ENCODE peak calls at places on chromosomes 13 and 19, in nine cellular contexts. G, M, J, D, P, H, U, T and I are unnamed samples.
A peak's percentile ranks its signal among the peaks of the same experiment; 100 is the strongest.

GRCh38 chr19:46975011-46975917 is 44.4 kb upstream of the NPAS1 start:
- DNase-seq in P (no peak), J (no peak), U (no peak), H (no peak), T (no peak), G (no peak), D (no peak), M (no peak), I (no peak)

GRCh38 chr13:37109080-37109678 is 3.7 kb upstream of the CSNK1A1L start:
- DNase-seq in H (no peak), G (no peak), P (no peak), J (no peak), D (no peak), M (no peak), U (peak; percentile 50), T (peak; percentile 76), I (peak; percentile 19)

GRCh38 chr19:54172764-54173699 is at the start of gene TMC4:
- DNase-seq in H (peak; percentile 88), U (peak; percentile 93), D (peak; percentile 76), T (no peak), P (no peak), G (peak; percentile 94), J (no peak), M (no peak), I (peak; percentile 77)

GRCh38 chr19:20858218-20858617 is 64.8 kb upstream of the ZNF85 start:
- DNase-seq in T (no peak), P (no peak), U (no peak), J (no peak), G (no peak), H (no peak), D (no peak), M (no peak), I (no peak)

GRCh38 chr13:111429064-111429558 is 108.7 kb downstream of the TEX29 start:
- DNase-seq in T (peak; percentile 27), J (no peak), M (no peak), D (peak; percentile 52), U (peak; percentile 47), G (peak; percentile 72), H (no peak), P (no peak), I (peak; percentile 4)

GRCh38 chr19:29812080-29812880 is 489 bp downstream of the CCNE1 start:
- DNase-seq in P (peak; percentile 29), M (no peak), D (no peak), H (peak; percentile 27), J (no peak), U (no peak), G (no peak), T (no peak), I (no peak)

GRCh38 chr13:34128661-34129060 is 310.7 kb downstream of the RFC3 start:
- DNase-seq in H (no peak), P (no peak), D (no peak), M (no peak), U (peak; percentile 68), T (no peak), G (no peak), J (no peak), I (no peak)

GRCh38 chr13:49140910-49141611 is 79.1 kb upstream of the MLNR start:
- DNase-seq in T (no peak), D (no peak), M (no peak), J (no peak), H (no peak), P (no peak), G (no peak), U (no peak), I (no peak)

GRCh38 chr19:51364200-51365106 is 1.7 kb downstream of the ETFB start:
- DNase-seq in M (no peak), U (peak; percentile 94), T (no peak), D (no peak), J (no peak), G (no peak), P (no peak), H (no peak), I (peak; percentile 37)

GRCh38 chr19:34260771-34261173 is 6.4 kb downstream of the GARRE1 start:
- DNase-seq in T (peak; percentile 30), P (no peak), J (no peak), D (no peak), G (no peak), H (no peak), U (no peak), M (no peak), I (no peak)

GRCh38 chr19:2097330-2098327 is 914 bp downstream of the IZUMO4 start:
- DNase-seq in J (no peak), H (no peak), D (no peak), P (no peak), U (no peak), T (no peak), M (peak; percentile 46), G (peak; percentile 81), I (no peak)

GRCh38 chr19:33796164-33797100 is at the start of gene KCTD15:
- DNase-seq in J (no peak), H (peak; percentile 51), T (peak; percentile 45), U (peak; percentile 16), D (no peak), P (peak; percentile 52), G (peak; percentile 40), M (peak; percentile 33), I (peak; percentile 60)

GRCh38 chr19:28495046-28495445 is 717.9 kb downstream of the UQCRFS1 start:
- DNase-seq in J (no peak), P (no peak), D (no peak), U (no peak), H (no peak), T (no peak), G (no peak), M (no peak), I (no peak)

GRCh38 chr19:14433454-14434156 is 499 bp downstream of the PKN1 start:
- DNase-seq in U (peak; percentile 47), T (peak; percentile 18), G (peak; percentile 57), P (no peak), J (no peak), D (no peak), M (peak; percentile 41), H (peak; percentile 62), I (no peak)

GRCh38 chr19:54030895-54031586 is 32.7 kb downstream of the VSTM1 start:
- DNase-seq in J (no peak), G (no peak), U (peak; percentile 72), P (no peak), T (peak; percentile 29), D (no peak), H (no peak), M (no peak), I (no peak)

DNA sequence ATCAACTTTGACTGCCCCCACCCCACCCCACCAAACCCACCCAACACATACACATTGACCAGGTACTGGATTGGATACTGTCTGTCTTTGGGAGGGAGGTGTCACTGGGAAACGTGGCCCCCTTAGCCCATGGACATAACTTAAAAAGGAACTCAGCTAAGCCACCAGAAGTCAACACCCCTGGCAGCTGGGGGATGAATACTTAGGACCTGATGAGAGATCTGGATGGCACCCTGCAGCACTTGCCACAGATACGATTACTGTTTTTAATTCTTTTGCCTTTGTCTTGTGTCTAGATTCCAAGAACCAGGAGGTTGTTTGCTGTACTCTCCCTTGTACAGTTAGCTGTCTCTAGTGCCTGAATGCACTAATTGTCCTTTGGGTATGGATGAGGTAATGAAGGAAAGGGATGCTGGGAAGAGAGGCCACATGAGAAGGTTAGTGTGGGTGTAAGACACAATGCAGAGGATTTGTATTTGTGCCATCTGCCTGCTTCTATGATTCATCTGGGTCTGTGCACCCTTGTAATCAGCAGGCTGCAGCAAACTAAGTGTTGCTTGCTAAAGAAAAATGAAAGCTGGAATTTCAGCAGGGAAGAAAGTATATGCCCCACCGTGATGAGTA is 385.8 kb downstream of the KCNRG start:
- DNase-seq in U (no peak), P (no peak), H (no peak), T (peak; percentile 48), G (no peak), M (no peak), D (no peak), J (no peak), I (peak; percentile 89)
- H3K4me3 ChIP-seq in U (no peak overlapping the region), P (no peak overlapping the region), H (no peak overlapping the region), T (no peak overlapping the region), G (no peak overlapping the region), M (no peak overlapping the region), D (no peak overlapping the region), J (no peak overlapping the region), I (no peak overlapping the region)

DNA sequence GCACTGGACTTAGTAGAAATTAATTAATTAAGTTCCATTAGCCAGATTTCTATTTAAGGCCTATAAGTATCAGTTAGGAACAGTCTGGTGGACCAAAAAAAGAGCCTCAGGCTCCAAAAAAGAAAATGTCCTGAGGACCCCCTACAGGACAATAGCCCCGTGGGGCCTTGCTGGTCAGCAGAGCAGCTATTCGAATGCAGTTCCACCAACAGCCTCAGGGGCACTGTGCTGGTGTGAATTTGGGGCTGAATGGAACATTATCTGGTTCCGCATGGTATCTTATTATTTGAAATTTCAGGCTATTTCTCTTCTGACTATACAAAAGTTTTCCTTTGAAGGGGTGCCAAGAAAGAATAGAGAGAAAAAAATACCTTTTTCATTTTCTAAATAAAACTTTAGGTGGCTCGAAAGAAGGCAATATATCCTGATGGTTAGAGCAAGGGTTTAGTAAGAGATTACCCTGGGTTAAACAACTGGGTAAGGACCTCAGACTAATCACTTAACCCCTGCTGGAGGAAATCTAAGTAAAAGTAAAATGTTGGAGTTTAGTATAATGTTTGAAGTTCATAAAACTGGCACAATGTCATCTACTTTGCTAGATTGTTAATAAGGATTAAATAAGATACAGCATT is 147.2 kb downstream of the MIPEP start:
- DNase-seq in D (no peak), H (no peak), P (no peak), U (peak; percentile 39), M (no peak), J (no peak), T (no peak), G (no peak), I (no peak)
- TF ChIP-seq CTCF in D (no peak), H (no peak), P (peak; percentile 15), U (peak; percentile 72), M (no peak), J (no peak), T (peak; percentile 48), G (peak; percentile 7), I (peak; percentile 43)

DNA sequence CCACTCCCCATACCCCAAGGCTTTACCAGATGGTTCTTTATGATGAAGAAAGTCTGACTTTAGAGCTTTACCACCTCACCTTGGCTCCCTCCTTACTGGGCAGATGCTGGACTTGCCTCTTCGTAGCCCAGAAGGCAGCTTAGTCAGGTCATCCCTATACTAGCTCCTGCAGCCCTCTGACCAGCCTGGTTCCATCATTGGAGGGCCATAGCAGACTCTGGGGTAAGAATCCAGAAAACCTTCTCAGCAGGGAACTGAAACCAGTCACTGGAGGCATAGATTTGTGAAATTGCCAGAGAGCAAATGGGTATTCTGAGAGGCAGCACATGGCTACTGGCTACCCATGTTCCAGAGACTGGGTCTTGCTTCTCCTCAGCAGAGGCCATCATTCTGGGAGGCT is 21.8 kb upstream of the ZNF492 start:
- DNase-seq in U (no peak), G (no peak), H (no peak), M (no peak), J (no peak), P (no peak), T (no peak), D (no peak), I (no peak)
- H3K9me3 ChIP-seq in U (peaks cover 3% of the 10 kb centered on the region), G (no peaks in the 10 kb centered on the region), H (peaks cover 82% of the 10 kb centered on the region), M (no peaks in the 10 kb centered on the region), J (no peaks in the 10 kb centered on the region), P (no peaks in the 10 kb centered on the region), T (peaks cover 3% of the 10 kb centered on the region), D (peaks cover 24% of the 10 kb centered on the region), I (peaks cover 42% of the 10 kb centered on the region)

DNA sequence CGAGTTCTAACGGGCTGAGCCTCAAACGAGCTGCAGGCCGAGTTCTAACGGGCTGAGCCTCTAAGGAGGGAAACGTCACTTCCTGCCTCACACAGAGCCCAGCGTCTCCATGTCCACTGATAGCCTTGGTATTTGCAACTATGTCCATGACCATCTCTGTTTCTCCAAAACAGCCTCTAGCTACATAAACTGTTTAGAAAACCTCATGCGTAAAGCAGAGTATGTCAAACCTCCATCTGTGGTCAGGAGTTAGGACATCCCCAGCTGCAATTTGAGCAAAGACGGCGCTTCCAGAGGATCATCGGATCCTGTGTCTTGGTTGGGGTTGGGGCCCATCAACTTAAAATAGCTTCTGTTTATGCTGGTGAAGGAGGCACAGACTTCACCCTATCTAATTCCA is 20.8 kb downstream of the RASA3 start:
- DNase-seq in U (no peak), T (no peak), P (peak; percentile 16), G (no peak), D (no peak), J (no peak), M (peak; percentile 6), H (no peak), I (no peak)
- H3K4me3 ChIP-seq in U (no peak overlapping the region), T (no peak overlapping the region), P (peak overlapping the region; percentile 44), G (no peak overlapping the region), D (no peak overlapping the region), J (no peak overlapping the region), M (no peak overlapping the region), H (no peak overlapping the region), I (no peak overlapping the region)